ENCODE peak calls at places on chromosomes 11 and 22, in eight cellular contexts. F, T, X, P, B, I, V and K are unnamed samples.

GRCh38 chr11:28924007-28924406 is 815.8 kb downstream of the METTL15 start:
- DNase-seq in F (no peak), T (no peak), X (no peak), P (no peak), B (no peak), I (no peak), V (no peak), K (no peak)

GRCh38 chr11:69049490-69049867 is 747 bp downstream of the TPCN2 start:
- DNase-seq in F (no peak), T (no peak), X (no peak), P (no peak), B (peak), I (no peak), V (no peak), K (no peak)

GRCh38 chr11:1453611-1454386 is 32.8 kb downstream of the MOB2 start:
- DNase-seq in F (peak), T (no peak), X (no peak), P (no peak), B (peak), I (peak), V (no peak), K (peak)

GRCh38 chr11:22405377-22405776 is 67.2 kb downstream of the SLC17A6 start:
- DNase-seq in F (no peak), T (no peak), X (no peak), P (no peak), B (no peak), I (no peak), V (no peak), K (no peak)

GRCh38 chr11:62923634-62924411 is 2.7 kb upstream of the CHRM1 start:
- DNase-seq in F (no peak), T (no peak), X (no peak), P (no peak), B (no peak), I (peak), V (no peak), K (peak)

GRCh38 chr11:64969209-64969608 is 2.7 kb downstream of the MAJIN start:
- DNase-seq in F (no peak), T (peak), X (no peak), P (no peak), B (no peak), I (no peak), V (no peak), K (no peak)

GRCh38 chr11:62792193-62792575 is 378 bp upstream of the TMEM223 start:
- DNase-seq in F (peak), T (peak), X (no peak), P (peak), B (peak), I (peak), V (no peak), K (no peak)

GRCh38 chr22:36773935-36774334 is 2.0 kb downstream of the IFT27 start:
- DNase-seq in F (no peak), T (peak), X (no peak), P (no peak), B (peak), I (no peak), V (no peak), K (no peak)

GRCh38 chr11:116461789-116462188 is 311.0 kb downstream of the BUD13 start:
- DNase-seq in F (no peak), T (no peak), X (no peak), P (no peak), B (peak), I (no peak), V (no peak), K (no peak)

GRCh38 chr11:128790200-128790599 is 76.9 kb downstream of the KCNJ1 start:
- DNase-seq in F (no peak), T (peak), X (no peak), P (peak), B (no peak), I (peak), V (no peak), K (no peak)

GRCh38 chr11:14891143-14892035 is 642 bp downstream of the CYP2R1 start:
- DNase-seq in F (peak), T (peak), X (peak), P (peak), B (peak), I (peak), V (no peak), K (peak)
- TF ChIP-seq POLR2A in F (peak), T (no peak), X (peak), P (peak), B (peak), I (no peak), V (peak), K (no peak)

DNA sequence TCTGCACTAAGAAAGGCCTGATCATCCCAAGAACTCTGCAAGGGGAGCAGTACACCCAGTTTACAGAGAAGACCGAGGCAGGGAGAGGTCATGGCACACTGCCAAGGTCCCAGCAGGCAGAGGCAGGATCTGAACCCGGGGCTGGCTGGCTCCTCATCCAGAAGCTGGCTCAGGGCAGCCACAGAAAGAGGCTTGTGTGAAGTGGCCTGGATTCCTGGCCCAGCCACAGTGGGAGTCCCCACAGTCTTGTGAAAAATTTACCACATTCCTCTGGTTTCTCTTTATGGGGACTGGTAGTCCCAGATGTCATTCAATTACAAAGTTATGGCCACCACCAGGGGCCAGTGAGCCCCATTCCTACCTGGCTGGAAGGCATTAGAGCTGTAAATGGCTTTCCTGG is 440.5 kb downstream of the MIAT start:
- DNase-seq in F (no peak), T (no peak), X (no peak), P (no peak), B (no peak), I (no peak), V (no peak), K (no peak)
- TF ChIP-seq POLR2A in F (no peak), T (no peak), X (no peak), P (no peak), B (no peak), I (no peak), V (no peak), K (no peak)

DNA sequence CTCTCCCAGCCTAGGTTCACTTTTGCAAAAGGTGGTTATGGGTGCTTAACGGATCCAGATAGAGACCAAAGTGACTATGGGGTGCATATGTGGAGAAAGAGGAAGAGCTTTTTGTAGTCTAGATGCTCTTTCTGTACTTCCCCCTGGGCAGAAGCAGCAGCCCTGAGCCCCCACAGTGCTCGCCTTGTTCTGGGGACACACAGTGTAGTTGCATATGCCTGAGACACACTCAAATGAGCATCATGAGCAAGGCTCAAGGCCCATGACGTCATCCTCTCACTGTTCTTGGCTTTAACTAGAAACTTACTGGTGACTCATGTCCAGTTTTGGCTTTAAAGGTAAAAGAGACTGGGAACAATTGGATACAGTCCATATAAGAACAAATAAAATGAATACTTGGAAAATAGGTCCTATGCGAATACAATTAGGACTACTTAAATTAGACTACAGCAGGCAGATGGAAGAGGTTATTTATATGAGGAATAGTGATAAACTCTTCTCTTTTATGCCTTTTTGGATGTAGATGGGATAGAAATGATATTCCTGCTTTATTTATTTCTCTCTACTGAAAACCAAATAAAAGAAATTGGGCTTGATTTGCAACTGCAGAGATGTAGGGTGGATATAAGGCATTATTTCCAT is 20.1 kb upstream of the PEX26 start:
- DNase-seq in F (peak), T (peak), X (no peak), P (peak), B (peak), I (peak), V (no peak), K (no peak)
- TF ChIP-seq POLR2A in F (no peak), T (no peak), X (no peak), P (no peak), B (no peak), I (no peak), V (peak), K (no peak)

GRCh38 chr11:19660076-19660475 is 52.6 kb upstream of the NAV2 start:
- DNase-seq in F (no peak), T (peak), X (no peak), P (no peak), B (peak), I (no peak), V (no peak), K (peak)

GRCh38 chr11:19658344-19658743 is 54.3 kb upstream of the NAV2 start:
- DNase-seq in F (no peak), T (no peak), X (no peak), P (no peak), B (no peak), I (no peak), V (no peak), K (no peak)

GRCh38 chr11:19656140-19656541 is 56.5 kb upstream of the NAV2 start:
- DNase-seq in F (no peak), T (no peak), X (no peak), P (no peak), B (no peak), I (no peak), V (no peak), K (no peak)

GRCh38 chr11:19661827-19662226 is 50.8 kb upstream of the NAV2 start:
- DNase-seq in F (no peak), T (no peak), X (no peak), P (no peak), B (no peak), I (no peak), V (no peak), K (no peak)

DNA sequence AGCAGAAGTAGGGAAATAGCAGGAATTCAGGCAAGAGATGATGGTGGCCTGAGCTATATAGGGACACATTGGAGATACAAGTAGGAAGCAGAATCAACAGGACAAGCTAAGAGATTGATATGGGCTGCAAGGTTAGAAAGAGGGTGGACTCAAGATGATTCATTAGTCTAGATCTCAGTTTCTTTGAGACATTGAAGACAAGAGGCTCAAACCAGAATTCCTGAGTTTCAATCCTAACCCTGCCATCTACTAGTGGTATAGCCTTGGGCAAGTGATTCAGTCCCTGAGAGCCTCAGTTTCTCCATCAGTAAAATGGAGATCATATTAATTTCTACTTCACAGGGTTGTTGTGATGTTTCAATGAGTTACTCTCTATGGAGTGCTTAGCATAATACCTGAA is 53.1 kb upstream of the NAV2 start:
- DNase-seq in F (no peak), T (no peak), X (no peak), P (no peak), B (no peak), I (no peak), V (no peak), K (no peak)
- TF ChIP-seq POLR2A in F (no peak), T (no peak), X (no peak), P (no peak), B (no peak), I (no peak), V (no peak), K (no peak)

GRCh38 chr22:39292561-39293074 is 26.8 kb downstream of the RPL3 start:
- DNase-seq in F (peak), T (peak), X (peak), P (peak), B (peak), I (peak), V (no peak), K (no peak)
- TF ChIP-seq POLR2A in F (no peak), T (no peak), X (peak), P (no peak), B (no peak), I (no peak), V (peak), K (no peak)

GRCh38 chr11:34175284-34176019 is 70.0 kb downstream of the NAT10 start:
- DNase-seq in F (no peak), T (no peak), X (no peak), P (no peak), B (no peak), I (no peak), V (no peak), K (no peak)

GRCh38 chr11:34174411-34175041 is 69.1 kb downstream of the NAT10 start:
- DNase-seq in F (peak), T (peak), X (peak), P (peak), B (peak), I (peak), V (no peak), K (peak)

GRCh38 chr11:34179026-34179675 is 73.7 kb downstream of the NAT10 start:
- DNase-seq in F (no peak), T (no peak), X (no peak), P (no peak), B (no peak), I (no peak), V (no peak), K (no peak)

GRCh38 chr11:34178422-34178821 is 73.0 kb downstream of the NAT10 start:
- DNase-seq in F (no peak), T (peak), X (no peak), P (no peak), B (no peak), I (no peak), V (no peak), K (no peak)

DNA sequence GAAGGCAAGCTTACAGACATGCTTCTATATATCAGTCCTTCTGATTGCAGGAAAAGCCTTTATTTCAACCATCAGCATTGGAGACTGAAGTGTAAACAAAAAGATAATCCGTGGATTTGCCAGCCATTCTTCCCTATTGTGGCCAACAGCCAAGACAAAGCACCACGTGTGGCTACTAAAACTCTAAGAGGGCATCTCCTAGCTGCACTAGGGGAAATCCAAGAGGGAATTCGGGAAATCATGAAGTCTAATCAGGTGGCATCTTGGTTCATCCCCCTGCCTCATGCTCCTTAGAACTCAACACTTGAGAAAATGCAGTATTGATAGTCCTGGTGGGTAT is 71.5 kb downstream of the NAT10 start:
- DNase-seq in F (no peak), T (no peak), X (no peak), P (no peak), B (no peak), I (no peak), V (no peak), K (no peak)
- TF ChIP-seq POLR2A in F (no peak), T (no peak), X (no peak), P (no peak), B (no peak), I (no peak), V (no peak), K (no peak)